ENCODE peak calls at places on chromosomes 12 and 14, in nine cellular contexts. V is GM23338, F is AG09309, I is sigmoid colon, P is HCT116, M is NB4, T is GM10248, U is ascending aorta, X is psoas muscle. W is an unnamed sample.

GRCh38 chr12:4441355-4442330 is 4.0 kb downstream of the FGF6 start:
- DNase-seq in V (peak; percentile 74), X (peak; percentile 79), F (no peak), P (no peak), I (peak; percentile 42), T (no peak), M (peak; percentile 91), U (no peak), W (no peak)

GRCh38 chr14:37411079-37411735 is 183.8 kb downstream of the FOXA1 start:
- DNase-seq in M (no peak), T (no peak), V (no peak), X (no peak), F (no peak), P (no peak), U (no peak), I (no peak), W (no peak)

GRCh38 chr14:22390195-22390594 is 198.8 kb downstream of the DAD1 start:
- DNase-seq in I (no peak), V (no peak), X (no peak), T (no peak), P (no peak), F (no peak), U (no peak), M (peak; percentile 8), W (no peak)

GRCh38 chr12:85277900-85278597 is 2.0 kb upstream of the ALX1 start:
- DNase-seq in P (no peak), M (no peak), F (no peak), V (peak; percentile 72), X (peak; percentile 40), I (peak; percentile 59), T (no peak), U (no peak), W (peak; percentile 36)

GRCh38 chr12:92136883-92137582 is 8.6 kb downstream of the BTG1 start:
- DNase-seq in U (no peak), I (no peak), V (peak; percentile 48), T (no peak), F (peak; percentile 62), P (peak; percentile 49), M (peak; percentile 78), X (no peak), W (no peak)

GRCh38 chr12:56574210-56574609 is 52.6 kb downstream of the RBMS2 start:
- DNase-seq in X (no peak), I (no peak), P (no peak), V (no peak), F (no peak), U (no peak), T (no peak), M (peak; percentile 84), W (no peak)

GRCh38 chr14:95479494-95479893 is 37.0 kb downstream of the SYNE3 start:
- DNase-seq in X (no peak), F (no peak), T (no peak), V (no peak), U (no peak), P (no peak), I (no peak), M (no peak), W (no peak)

GRCh38 chr14:42918615-42919014 is 1311.9 kb downstream of the LRFN5 start:
- DNase-seq in I (no peak), V (no peak), P (no peak), T (no peak), F (no peak), X (no peak), U (no peak), M (no peak), W (no peak)

GRCh38 chr12:83763425-83763824 is 1076.7 kb downstream of the TMTC2 start:
- DNase-seq in U (no peak), P (no peak), M (no peak), I (no peak), X (no peak), V (no peak), F (no peak), T (no peak), W (no peak)

GRCh38 chr14:49986344-49987014 is 93.6 kb downstream of the ARF6 start:
- DNase-seq in X (no peak), U (no peak), V (no peak), T (no peak), F (no peak), I (no peak), P (no peak), M (no peak), W (no peak)

GRCh38 chr12:93908264-93908663 is 231.1 kb downstream of the CRADD start:
- DNase-seq in X (no peak), P (no peak), M (no peak), T (no peak), F (no peak), V (no peak), U (no peak), I (no peak), W (no peak)

GRCh38 chr14:74980398-74980745 is 22.3 kb upstream of the EIF2B2 start:
- DNase-seq in U (no peak), V (no peak), T (no peak), F (no peak), P (no peak), X (peak; percentile 52), M (no peak), I (no peak), W (no peak)

GRCh38 chr14:74980746-74981661 is 21.7 kb upstream of the EIF2B2 start:
- DNase-seq in I (no peak), M (no peak), U (peak; percentile 61), P (no peak), X (peak; percentile 86), T (peak; percentile 11), V (peak; percentile 64), F (no peak), W (peak; percentile 45)

GRCh38 chr14:74979029-74979428 is 23.6 kb upstream of the PGF start:
- DNase-seq in I (no peak), P (no peak), M (no peak), T (no peak), X (no peak), V (no peak), U (no peak), F (no peak), W (no peak)

GRCh38 chr14:74978416-74978947 is 23.1 kb upstream of the PGF start:
- DNase-seq in X (no peak), P (no peak), I (no peak), U (no peak), F (no peak), T (no peak), M (no peak), V (no peak), W (peak; percentile 68)

GRCh38 chr14:74979442-74980397 is 23.0 kb upstream of the EIF2B2 start:
- DNase-seq in I (no peak), T (no peak), U (no peak), V (peak; percentile 71), F (no peak), P (no peak), X (peak; percentile 90), M (peak; percentile 35), W (peak; percentile 69)
- TF ChIP-seq CTCF in I (no peak), T (no peak), U (peak; percentile 22), V (peak; percentile 25), F (peak; percentile 13), P (no peak), X (peak; percentile 31), M (peak; percentile 9), W (no peak)

GRCh38 chr12:25590021-25590721 is 37.1 kb upstream of the LMNTD1 start:
- DNase-seq in I (no peak), V (no peak), U (no peak), X (no peak), T (no peak), P (no peak), F (no peak), M (peak; percentile 34), W (no peak)

GRCh38 chr12:25594376-25594775 is 41.3 kb upstream of the LMNTD1 start:
- DNase-seq in U (no peak), I (no peak), T (no peak), P (no peak), F (peak; percentile 28), V (no peak), X (no peak), M (no peak), W (no peak)

GRCh38 chr12:25587346-25587745 is 34.3 kb upstream of the LMNTD1 start:
- DNase-seq in X (no peak), U (no peak), F (no peak), I (no peak), P (no peak), T (no peak), M (no peak), V (no peak), W (no peak)

GRCh38 chr12:25592725-25593495 is 39.8 kb upstream of the LMNTD1 start:
- DNase-seq in X (no peak), V (no peak), I (no peak), M (no peak), U (no peak), P (no peak), F (no peak), T (no peak), W (no peak)

DNA sequence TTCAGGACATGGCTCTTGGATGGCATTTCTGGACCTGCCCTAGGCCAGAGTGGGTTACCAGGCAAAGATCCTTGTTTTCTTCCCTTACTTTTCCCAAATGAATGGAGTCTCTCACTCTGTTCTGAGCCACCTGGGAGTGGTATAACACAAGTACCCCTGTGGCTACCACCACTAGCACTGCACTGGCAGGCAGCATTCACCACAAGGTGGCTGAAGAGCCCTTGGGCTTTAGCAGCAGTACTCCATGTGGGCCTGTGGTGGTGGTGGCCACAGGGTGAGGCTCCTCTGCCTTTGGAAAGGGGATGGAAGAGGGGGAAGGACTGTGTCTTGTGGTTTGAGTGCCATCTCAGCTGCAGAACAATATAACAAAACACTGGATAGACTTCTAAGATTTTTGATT is 38.0 kb upstream of the LMNTD1 start:
- DNase-seq in X (no peak), F (no peak), T (no peak), I (no peak), U (no peak), M (peak; percentile 26), V (peak; percentile 15), P (no peak), W (no peak)
- TF ChIP-seq CTCF in X (no peak), F (no peak), T (no peak), I (no peak), U (no peak), M (peak; percentile 11), V (peak; percentile 70), P (peak; percentile 36), W (no peak)

GRCh38 chr12:127811988-127812387 is 455.0 kb upstream of the TMEM132C start:
- DNase-seq in U (no peak), X (peak; percentile 49), V (peak; percentile 4), I (no peak), F (peak; percentile 62), M (no peak), T (no peak), P (no peak), W (no peak)

GRCh38 chr12:127809236-127809635 is 457.7 kb upstream of the TMEM132C start:
- DNase-seq in F (peak; percentile 61), T (no peak), P (no peak), U (no peak), X (no peak), I (no peak), M (peak; percentile 18), V (no peak), W (no peak)

GRCh38 chr12:127813147-127813546 is 453.8 kb upstream of the TMEM132C start:
- DNase-seq in U (no peak), M (no peak), X (no peak), P (no peak), T (no peak), V (no peak), F (no peak), I (no peak), W (no peak)

GRCh38 chr12:127810026-127810425 is 456.9 kb upstream of the TMEM132C start:
- DNase-seq in F (peak; percentile 96), I (no peak), P (no peak), T (no peak), M (peak; percentile 43), X (no peak), U (no peak), V (no peak), W (no peak)
- TF ChIP-seq CTCF in F (peak; percentile 17), I (no peak), P (no peak), T (no peak), M (no peak), X (no peak), U (no peak), V (no peak), W (no peak)

GRCh38 chr12:21248679-21249078 is 86.0 kb downstream of the SLCO1A2 start:
- DNase-seq in T (no peak), X (no peak), P (no peak), U (no peak), V (peak; percentile 50), I (no peak), M (peak; percentile 44), F (no peak), W (no peak)
- TF ChIP-seq CTCF in T (no peak), X (no peak), P (peak; percentile 46), U (peak; percentile 21), V (no peak), I (no peak), M (peak; percentile 10), F (peak; percentile 1), W (peak; percentile 22)

W was measured in glutamatergic neuron.